ENCODE peak calls at places on chromosomes 5 and 9, in eight cellular contexts. W is psoas muscle; G is naive thymus-derived CD4-positive, alpha-beta T cell; R is K562; M is RWPE1; E is pancreas; Y is aorta; X is CD8-positive, alpha-beta T cell. P is an unnamed sample.

GRCh38 chr9:16626577-16627130 is 243.8 kb downstream of the BNC2 start:
- DNase-seq in W (peak; percentile 72), G (no peak), R (no peak), M (peak; percentile 4), E (no peak), Y (no peak), X (no peak), P (no peak)

GRCh38 chr5:110354896-110355295 is 371.6 kb downstream of the TMEM232 start:
- DNase-seq in W (peak; percentile 70), G (no peak), R (no peak), M (no peak), E (no peak), Y (peak; percentile 48), X (no peak), P (peak; percentile 14)

GRCh38 chr5:76849767-76850291 is at the start of gene S100Z:
- DNase-seq in W (no peak), G (peak; percentile 55), R (peak; percentile 82), M (no peak), E (no peak), Y (no peak), X (no peak), P (no peak)

GRCh38 chr9:137163101-137163661 is 6.7 kb downstream of the LRRC26 start:
- DNase-seq in W (no peak), G (no peak), R (peak; percentile 69), M (no peak), E (no peak), Y (no peak), X (no peak), P (no peak)

GRCh38 chr5:9512452-9512851 is 33.4 kb downstream of the SEMA5A start:
- DNase-seq in W (no peak), G (no peak), R (no peak), M (no peak), E (no peak), Y (no peak), X (no peak), P (no peak)

GRCh38 chr5:7668627-7669026 is 182.3 kb downstream of the CFAP90 start:
- DNase-seq in W (no peak), G (no peak), R (no peak), M (no peak), E (no peak), Y (no peak), X (no peak), P (no peak)

GRCh38 chr9:133375116-133375723 is 640 bp downstream of the SURF4 start:
- DNase-seq in W (peak; percentile 57), G (no peak), R (no peak), M (peak; percentile 72), E (no peak), Y (no peak), X (no peak), P (no peak)

GRCh38 chr5:117425163-117425562 is 850.5 kb upstream of the SEMA6A start:
- DNase-seq in W (no peak), G (no peak), R (no peak), M (no peak), E (no peak), Y (no peak), X (no peak), P (no peak)

GRCh38 chr5:125348221-125348692 is 601.8 kb upstream of the ZNF608 start:
- DNase-seq in W (peak; percentile 57), G (no peak), R (no peak), M (no peak), E (no peak), Y (peak; percentile 42), X (no peak), P (no peak)

GRCh38 chr9:36318212-36318802 is 60.1 kb upstream of the GNE start:
- DNase-seq in W (no peak), G (no peak), R (no peak), M (no peak), E (no peak), Y (no peak), X (no peak), P (no peak)
- H3K27ac ChIP-seq in W (no peak overlapping the region), G (no peak overlapping the region), R (no peak overlapping the region), M (peak overlapping the region; percentile 27), E (peak overlapping the region; percentile 70), Y (no peak overlapping the region), X (no peak overlapping the region), P (no peak overlapping the region)

GRCh38 chr5:57446966-57447365 is 35.6 kb downstream of the ACTBL2 start:
- DNase-seq in W (no peak), G (no peak), R (no peak), M (no peak), E (no peak), Y (no peak), X (no peak), P (no peak)
- H3K27ac ChIP-seq in W (no peak overlapping the region), G (no peak overlapping the region), R (no peak overlapping the region), M (no peak overlapping the region), E (no peak overlapping the region), Y (no peak overlapping the region), X (no peak overlapping the region), P (no peak overlapping the region)

GRCh38 chr5:31888513-31888912 is 249.6 kb downstream of the PDZD2 start:
- DNase-seq in W (no peak), G (no peak), R (no peak), M (no peak), E (no peak), Y (no peak), X (no peak), P (no peak)

GRCh38 chr5:31886206-31886605 is 247.3 kb downstream of the PDZD2 start:
- DNase-seq in W (no peak), G (no peak), R (no peak), M (no peak), E (no peak), Y (no peak), X (no peak), P (peak; percentile 55)

GRCh38 chr5:31890025-31890424 is 251.1 kb downstream of the PDZD2 start:
- DNase-seq in W (no peak), G (no peak), R (no peak), M (no peak), E (no peak), Y (no peak), X (no peak), P (no peak)

GRCh38 chr5:31887556-31887955 is 248.6 kb downstream of the PDZD2 start:
- DNase-seq in W (no peak), G (no peak), R (no peak), M (no peak), E (no peak), Y (no peak), X (no peak), P (peak; percentile 13)

GRCh38 chr5:31889131-31889561 is 250.2 kb downstream of the PDZD2 start:
- DNase-seq in W (no peak), G (no peak), R (no peak), M (no peak), E (no peak), Y (no peak), X (no peak), P (no peak)
- H3K27ac ChIP-seq in W (no peak overlapping the region), G (no peak overlapping the region), R (no peak overlapping the region), M (no peak overlapping the region), E (no peak overlapping the region), Y (no peak overlapping the region), X (no peak overlapping the region), P (peak overlapping the region; percentile 96)

DNA sequence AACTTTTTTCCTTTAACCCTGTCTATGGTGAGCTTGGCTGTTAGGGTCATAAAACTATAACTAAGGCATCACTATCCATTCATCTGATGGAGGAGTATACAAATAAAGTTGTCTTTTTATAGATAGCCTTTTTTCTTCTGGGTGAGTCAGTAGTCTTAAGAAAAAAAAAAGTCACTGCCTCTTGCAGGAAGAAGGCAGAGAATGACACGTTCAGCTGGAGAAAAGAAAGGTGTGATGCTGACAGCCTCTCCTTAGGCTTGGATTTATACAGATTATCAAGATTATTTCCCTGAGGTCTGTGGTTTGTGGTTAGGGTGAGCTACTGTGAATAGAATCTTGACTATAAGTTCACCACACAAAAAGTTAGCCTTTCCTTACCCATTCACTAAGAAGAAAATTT is 23.0 kb downstream of the EPB41L4B start:
- DNase-seq in W (no peak), G (no peak), R (no peak), M (no peak), E (no peak), Y (no peak), X (no peak), P (no peak)
- H3K27ac ChIP-seq in W (no peak overlapping the region), G (no peak overlapping the region), R (no peak overlapping the region), M (peak overlapping the region; percentile 44), E (no peak overlapping the region), Y (no peak overlapping the region), X (no peak overlapping the region), P (no peak overlapping the region)

GRCh38 chr9:120926397-120926928 is at the start of gene TRAF1:
- DNase-seq in W (no peak), G (no peak), R (no peak), M (no peak), E (no peak), Y (no peak), X (no peak), P (no peak)
- H3K27ac ChIP-seq in W (no peak within 1 kb of the TSS), G (peak within 1 kb of the TSS; percentile 97), R (peak within 1 kb of the TSS; percentile 18), M (peak within 1 kb of the TSS; percentile 30), E (no peak within 1 kb of the TSS), Y (peak within 1 kb of the TSS; percentile 97), X (peak within 1 kb of the TSS; percentile 83), P (no peak within 1 kb of the TSS)